ENCODE peak calls at places on chromosome 3, in eight cellular contexts. A is psoas muscle, X is heart left ventricle, K is colonic mucosa, R is pancreas, N is transverse colon, E is SK-N-MC, P is foreskin fibroblast. I is an unnamed sample.

GRCh38 chr3:155744626-155745324 is at the start of gene PLCH1:
- DNase-seq in A (peak), X (peak), K (peak), R (peak), N (peak), E (peak), P (no peak), I (no peak)

GRCh38 chr3:53109190-53109589 is 21.0 kb downstream of the RFT1 start:
- DNase-seq in A (no peak), X (no peak), K (no peak), R (no peak), N (no peak), E (no peak), P (peak), I (peak)

GRCh38 chr3:133274477-133274876 is 125.4 kb upstream of the BFSP2 start:
- DNase-seq in A (no peak), X (no peak), K (no peak), R (no peak), N (no peak), E (no peak), P (no peak), I (no peak)

GRCh38 chr3:160169139-160169830 is 55.9 kb upstream of the C3orf80 start:
- DNase-seq in A (no peak), X (no peak), K (no peak), R (no peak), N (no peak), E (no peak), P (peak), I (peak)

GRCh38 chr3:149604125-149604851 is 53.5 kb downstream of the WWTR1 start:
- DNase-seq in A (no peak), X (no peak), K (no peak), R (no peak), N (no peak), E (no peak), P (no peak), I (no peak)

GRCh38 chr3:174440350-174440716 is 418.8 kb upstream of the NAALADL2 start:
- DNase-seq in A (peak), X (no peak), K (peak), R (no peak), N (peak), E (peak), P (peak), I (peak)

GRCh38 chr3:186775999-186776398 is 7.4 kb upstream of the EIF4A2 start:
- DNase-seq in A (no peak), X (no peak), K (no peak), R (no peak), N (no peak), E (no peak), P (no peak), I (no peak)

GRCh38 chr3:39383190-39383912 is at the start of gene SLC25A38:
- DNase-seq in A (peak), X (peak), K (peak), R (peak), N (peak), E (peak), P (peak), I (peak)

GRCh38 chr3:60417590-60417989 is 833.7 kb downstream of the FHIT start:
- DNase-seq in A (no peak), X (no peak), K (no peak), R (no peak), N (no peak), E (no peak), P (no peak), I (no peak)

GRCh38 chr3:120708408-120708807 is 26.4 kb upstream of the HGD start:
- DNase-seq in A (no peak), X (no peak), K (no peak), R (no peak), N (no peak), E (no peak), P (no peak), I (no peak)

GRCh38 chr3:110905096-110905495 is 166.5 kb upstream of the NECTIN3 start:
- DNase-seq in A (no peak), X (no peak), K (no peak), R (no peak), N (no peak), E (no peak), P (no peak), I (no peak)

GRCh38 chr3:38039101-38039898 is at the start of gene DLEC1:
- DNase-seq in A (peak), X (peak), K (peak), R (no peak), N (peak), E (no peak), P (peak), I (no peak)

GRCh38 chr3:93910085-93910484 is 63.6 kb downstream of the PROS1 start:
- DNase-seq in A (no peak), X (no peak), K (no peak), R (no peak), N (no peak), E (no peak), P (no peak), I (no peak)
- H3K4me3 ChIP-seq in A (no peak), X (no peak), K (no peak), R (no peak), N (no peak), E (no peak), P (no peak), I (no peak)

DNA sequence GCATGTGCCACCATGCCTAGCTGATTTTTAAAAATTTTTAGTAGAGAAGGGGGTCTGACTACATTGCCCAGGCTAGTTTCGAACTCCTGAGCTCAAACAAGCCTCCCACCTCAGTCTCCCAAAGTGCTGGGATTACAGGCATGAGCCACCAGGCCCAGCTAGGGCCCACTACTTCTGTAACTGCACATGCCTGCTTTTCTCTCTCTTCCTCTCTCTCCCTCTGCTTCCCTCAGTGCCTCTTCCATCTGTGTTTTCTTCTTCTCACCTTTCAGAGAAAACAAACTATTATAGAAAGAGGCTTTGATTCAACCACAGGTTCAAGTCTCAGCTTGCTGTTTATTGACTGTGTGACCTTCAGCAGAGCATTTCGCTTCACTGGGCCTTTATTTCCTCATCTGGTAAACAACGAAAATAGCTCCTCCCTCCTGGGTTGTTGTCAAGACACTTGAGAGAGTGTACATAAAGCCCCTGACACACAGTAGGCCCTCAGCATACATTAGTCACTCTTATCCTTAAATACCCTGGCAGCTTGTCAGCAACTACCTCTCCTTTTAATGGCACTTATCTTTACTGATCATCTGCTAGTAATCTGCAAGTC is 10.2 kb downstream of the TADA3 start:
- DNase-seq in A (no peak), X (no peak), K (no peak), R (no peak), N (no peak), E (no peak), P (no peak), I (no peak)
- H3K4me3 ChIP-seq in A (no peak), X (no peak), K (no peak), R (no peak), N (no peak), E (no peak), P (no peak), I (no peak)

GRCh38 chr3:127038923-127039581 is 56.1 kb downstream of the PLXNA1 start:
- DNase-seq in A (peak), X (peak), K (no peak), R (peak), N (no peak), E (no peak), P (no peak), I (no peak)
- H3K4me3 ChIP-seq in A (no peak), X (no peak), K (no peak), R (no peak), N (no peak), E (no peak), P (no peak), I (no peak)

DNA sequence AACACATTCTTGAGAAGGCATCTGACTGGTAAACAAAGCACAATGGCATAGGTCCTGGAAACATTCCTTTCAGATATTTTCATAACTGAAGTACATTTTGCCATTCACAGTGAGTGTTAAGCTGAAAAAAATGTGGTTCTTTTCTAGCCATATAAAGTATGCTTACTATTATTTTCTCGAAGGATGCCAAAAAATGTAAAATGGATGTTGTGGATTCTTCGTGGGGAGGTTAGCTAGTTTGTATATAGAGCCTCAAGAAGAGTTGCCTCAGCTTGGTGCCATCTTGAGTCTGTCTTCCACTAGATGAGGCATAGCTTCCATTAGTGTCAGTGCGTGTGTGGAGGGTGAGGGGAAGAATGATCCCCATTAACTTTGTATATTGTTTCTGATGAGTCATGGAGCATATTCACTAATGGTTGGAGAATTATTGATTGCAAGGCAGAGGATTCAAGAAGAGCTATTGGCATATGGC is 4.1 kb downstream of the MBNL1 start:
- DNase-seq in A (no peak), X (no peak), K (no peak), R (no peak), N (no peak), E (no peak), P (peak), I (peak)
- H3K4me3 ChIP-seq in A (peak), X (peak), K (no peak), R (no peak), N (no peak), E (peak), P (peak), I (no peak)

GRCh38 chr3:13550257-13550693 is 1.4 kb downstream of the FBLN2 start:
- DNase-seq in A (no peak), X (no peak), K (no peak), R (no peak), N (no peak), E (no peak), P (no peak), I (no peak)

GRCh38 chr3:13550791-13551360 is 2.0 kb downstream of the FBLN2 start:
- DNase-seq in A (no peak), X (no peak), K (no peak), R (no peak), N (no peak), E (no peak), P (no peak), I (no peak)

GRCh38 chr3:13549513-13550256 is 760 bp downstream of the FBLN2 start:
- DNase-seq in A (no peak), X (no peak), K (no peak), R (no peak), N (no peak), E (no peak), P (no peak), I (no peak)

GRCh38 chr3:13547591-13548371 is 1.1 kb upstream of the FBLN2 start:
- DNase-seq in A (no peak), X (no peak), K (no peak), R (no peak), N (no peak), E (no peak), P (no peak), I (no peak)

DNA sequence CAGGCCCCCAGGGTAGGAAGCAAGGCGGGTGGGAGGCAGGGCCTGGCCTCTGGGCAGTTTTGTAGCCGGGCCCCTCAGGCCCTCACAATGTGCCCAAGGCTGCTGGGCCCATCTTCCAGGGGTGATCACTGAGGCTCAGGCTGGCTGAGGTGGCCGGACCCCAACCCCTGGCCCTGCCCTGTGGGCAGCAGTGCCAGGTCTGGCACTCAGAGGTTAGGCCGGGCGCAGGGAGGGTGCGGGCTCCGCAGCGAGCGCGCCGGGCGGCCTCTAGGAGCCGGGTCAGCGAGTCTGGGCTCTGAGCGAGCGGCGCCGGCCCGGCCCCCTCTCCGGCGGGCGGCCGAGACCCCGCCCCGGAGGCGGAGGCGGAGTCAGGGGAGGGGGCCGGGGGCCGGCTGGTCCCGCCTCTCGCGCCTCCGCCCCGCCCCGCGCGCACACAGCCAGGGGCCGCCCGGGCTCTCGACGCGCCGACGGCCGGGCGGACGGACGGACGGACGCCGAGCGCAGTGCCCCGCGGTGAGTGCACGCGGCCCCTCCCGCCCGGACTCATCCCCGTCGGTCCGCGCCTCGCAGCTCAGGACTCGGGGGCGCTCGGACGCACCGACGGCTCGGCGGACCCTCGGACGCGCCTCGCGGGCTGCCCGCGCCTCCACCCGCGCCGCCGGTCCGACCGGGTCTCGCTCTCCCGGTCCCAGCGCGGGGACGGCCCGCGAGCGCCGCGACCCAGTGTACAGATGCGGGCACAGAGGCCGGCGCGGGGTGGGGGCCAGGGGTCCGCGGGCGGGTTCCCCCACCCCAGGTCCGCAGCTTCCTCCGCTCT is at the start of gene FBLN2:
- DNase-seq in A (peak), X (peak), K (no peak), R (no peak), N (peak), E (no peak), P (peak), I (no peak)
- H3K4me3 ChIP-seq in A (peak), X (peak), K (no peak), R (no peak), N (peak), E (no peak), P (peak), I (peak)

GRCh38 chr3:146466596-146466995 is 2.8 kb downstream of the PLSCR2 start:
- DNase-seq in A (no peak), X (no peak), K (no peak), R (no peak), N (no peak), E (no peak), P (no peak), I (no peak)
- H3K4me3 ChIP-seq in A (no peak), X (no peak), K (no peak), R (no peak), N (no peak), E (no peak), P (no peak), I (no peak)

DNA sequence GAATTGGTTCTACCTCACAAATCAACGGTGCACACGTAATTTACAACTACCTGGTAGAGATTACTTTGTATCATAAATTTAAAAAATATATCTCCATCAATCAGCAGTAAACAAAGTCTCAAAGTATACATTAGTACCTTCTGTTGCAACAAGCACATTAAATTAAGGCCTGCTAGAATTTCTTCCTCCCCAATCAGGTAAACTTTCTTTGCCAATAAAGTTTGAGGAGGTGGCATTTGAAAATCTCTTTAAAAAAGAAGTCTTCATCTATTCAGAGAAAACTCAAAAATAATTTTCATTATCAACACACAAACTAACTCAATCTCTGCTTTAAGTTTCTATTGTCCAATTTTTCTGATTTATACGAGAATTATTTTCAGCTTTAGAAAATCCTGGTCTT is 4.4 kb downstream of the CCNL1 start:
- DNase-seq in A (no peak), X (no peak), K (no peak), R (no peak), N (no peak), E (no peak), P (no peak), I (no peak)
- H3K4me3 ChIP-seq in A (peak), X (peak), K (no peak), R (no peak), N (no peak), E (peak), P (no peak), I (no peak)

DNA sequence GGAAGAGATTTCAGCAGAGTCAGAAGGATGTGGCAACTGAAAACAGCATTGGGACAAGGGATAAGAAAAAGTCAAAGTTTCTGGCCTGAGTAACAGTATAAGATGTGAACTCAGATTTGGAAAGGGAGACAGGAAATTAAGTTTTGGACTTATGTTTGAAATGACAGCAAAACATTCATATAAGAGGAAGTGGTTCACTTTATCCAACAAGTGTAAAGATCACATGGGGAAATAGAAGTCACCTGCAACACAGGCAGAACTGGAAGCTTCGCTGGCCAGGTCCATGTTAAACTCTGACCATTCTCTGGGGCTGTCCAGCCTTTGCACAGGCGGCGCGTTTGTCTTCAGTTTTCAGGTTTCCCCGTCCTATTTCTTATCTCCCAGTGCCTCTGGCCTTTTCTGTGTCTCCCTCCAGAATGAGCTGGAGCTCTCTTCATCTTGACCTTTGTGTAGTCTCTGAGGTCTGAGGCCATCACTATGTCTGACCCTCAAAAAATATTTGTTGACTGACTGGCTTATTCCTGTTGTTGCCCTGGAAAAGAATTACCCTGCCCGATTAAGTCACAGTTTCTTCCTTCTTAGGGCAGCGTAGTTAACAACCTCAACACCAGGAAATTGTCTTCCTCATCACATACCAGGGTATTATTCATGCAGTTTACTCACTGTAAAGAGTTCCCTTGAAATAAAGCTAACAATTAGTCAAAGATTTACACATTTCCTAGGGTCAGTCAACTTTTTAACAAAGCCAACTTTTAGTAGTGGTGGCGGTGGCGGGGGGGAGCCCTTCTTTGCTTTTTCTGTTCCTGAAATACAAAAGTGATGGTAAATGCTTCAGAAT is 1.0 kb upstream of the RASA2 start:
- DNase-seq in A (no peak), X (no peak), K (peak), R (no peak), N (no peak), E (no peak), P (peak), I (peak)
- H3K4me3 ChIP-seq in A (peak), X (peak), K (peak), R (no peak), N (peak), E (peak), P (peak), I (peak)